ENCODE peak calls at places on chromosomes 16 and 17, in nine cellular contexts. One of them, this sample, is unnamed.
A peak's percentile ranks its signal among the peaks of the same experiment; 100 is the strongest.

GRCh38 chr17:50184057-50184456 is 17.4 kb downstream of the COL1A1 start:
- DNase-seq in pulmonary artery endothelial cell: no peak
- DNase-seq in OCI-LY7: no peak
- DNase-seq in neuronal stem cell: no peak
- DNase-seq in AG09309: no peak
- DNase-seq in activated CD4-positive, alpha-beta T cell treated with anti-CD3 and anti-CD28 coated beads, Interleukin-2, amount 10 ng/mL, durations not matched to agents 7 days and 5 days: no peak
- DNase-seq in caudate nucleus: no peak
- DNase-seq in hepatic stellate cell: no peak
- DNase-seq in GDM1: no peak
- DNase-seq in this sample: peak; percentile 70

GRCh38 chr17:1252203-1252608 is 18.0 kb upstream of the BHLHA9 start:
- DNase-seq in pulmonary artery endothelial cell: no peak
- DNase-seq in OCI-LY7: no peak
- DNase-seq in neuronal stem cell: no peak
- DNase-seq in AG09309: no peak
- DNase-seq in activated CD4-positive, alpha-beta T cell treated with anti-CD3 and anti-CD28 coated beads, Interleukin-2, amount 10 ng/mL, durations not matched to agents 7 days and 5 days: no peak
- DNase-seq in caudate nucleus: no peak
- DNase-seq in hepatic stellate cell: no peak
- DNase-seq in GDM1: no peak
- DNase-seq in this sample: no peak

GRCh38 chr16:86575754-86576557 is 2.4 kb upstream of the FOXL1 start:
- DNase-seq in pulmonary artery endothelial cell: peak; percentile 63
- DNase-seq in OCI-LY7: peak; percentile 63
- DNase-seq in neuronal stem cell: peak; percentile 89
- DNase-seq in AG09309: peak; percentile 84
- DNase-seq in activated CD4-positive, alpha-beta T cell treated with anti-CD3 and anti-CD28 coated beads, Interleukin-2, amount 10 ng/mL, durations not matched to agents 7 days and 5 days: peak; percentile 64
- DNase-seq in caudate nucleus: no peak
- DNase-seq in hepatic stellate cell: peak; percentile 94
- DNase-seq in GDM1: no peak
- DNase-seq in this sample: peak; percentile 98

GRCh38 chr17:41775394-41776226 is 10.9 kb downstream of the JUP start:
- DNase-seq in pulmonary artery endothelial cell: no peak
- DNase-seq in OCI-LY7: no peak
- DNase-seq in neuronal stem cell: peak; percentile 43
- DNase-seq in AG09309: no peak
- DNase-seq in activated CD4-positive, alpha-beta T cell treated with anti-CD3 and anti-CD28 coated beads, Interleukin-2, amount 10 ng/mL, durations not matched to agents 7 days and 5 days: no peak
- DNase-seq in caudate nucleus: peak; percentile 67
- DNase-seq in hepatic stellate cell: no peak
- DNase-seq in GDM1: no peak
- DNase-seq in this sample: peak; percentile 68

GRCh38 chr17:9408381-9408780 is 167.2 kb downstream of the STX8 start:
- DNase-seq in pulmonary artery endothelial cell: no peak
- DNase-seq in OCI-LY7: no peak
- DNase-seq in neuronal stem cell: no peak
- DNase-seq in AG09309: no peak
- DNase-seq in activated CD4-positive, alpha-beta T cell treated with anti-CD3 and anti-CD28 coated beads, Interleukin-2, amount 10 ng/mL, durations not matched to agents 7 days and 5 days: no peak
- DNase-seq in caudate nucleus: no peak
- DNase-seq in hepatic stellate cell: no peak
- DNase-seq in GDM1: no peak
- DNase-seq in this sample: no peak

GRCh38 chr16:759110-759910 is 1.2 kb upstream of the MSLN start:
- DNase-seq in pulmonary artery endothelial cell: no peak
- DNase-seq in OCI-LY7: no peak
- DNase-seq in neuronal stem cell: no peak
- DNase-seq in AG09309: no peak
- DNase-seq in activated CD4-positive, alpha-beta T cell treated with anti-CD3 and anti-CD28 coated beads, Interleukin-2, amount 10 ng/mL, durations not matched to agents 7 days and 5 days: no peak
- DNase-seq in caudate nucleus: no peak
- DNase-seq in hepatic stellate cell: no peak
- DNase-seq in GDM1: no peak
- DNase-seq in this sample: no peak

GRCh38 chr17:5584971-5585794 is 874 bp upstream of the NLRP1 start:
- DNase-seq in pulmonary artery endothelial cell: no peak
- DNase-seq in OCI-LY7: no peak
- DNase-seq in neuronal stem cell: no peak
- DNase-seq in AG09309: peak; percentile 75
- DNase-seq in activated CD4-positive, alpha-beta T cell treated with anti-CD3 and anti-CD28 coated beads, Interleukin-2, amount 10 ng/mL, durations not matched to agents 7 days and 5 days: no peak
- DNase-seq in caudate nucleus: no peak
- DNase-seq in hepatic stellate cell: peak; percentile 79
- DNase-seq in GDM1: peak; percentile 40
- DNase-seq in this sample: peak; percentile 23

GRCh38 chr16:21239646-21240045 is 6.1 kb downstream of the ANKS4B start:
- DNase-seq in pulmonary artery endothelial cell: no peak
- DNase-seq in OCI-LY7: no peak
- DNase-seq in neuronal stem cell: no peak
- DNase-seq in AG09309: no peak
- DNase-seq in activated CD4-positive, alpha-beta T cell treated with anti-CD3 and anti-CD28 coated beads, Interleukin-2, amount 10 ng/mL, durations not matched to agents 7 days and 5 days: no peak
- DNase-seq in caudate nucleus: no peak
- DNase-seq in hepatic stellate cell: no peak
- DNase-seq in GDM1: no peak
- DNase-seq in this sample: no peak

GRCh38 chr16:46954562-46954961 is 18.9 kb downstream of the DNAJA2 start:
- DNase-seq in pulmonary artery endothelial cell: no peak
- DNase-seq in OCI-LY7: no peak
- DNase-seq in neuronal stem cell: no peak
- DNase-seq in AG09309: no peak
- DNase-seq in activated CD4-positive, alpha-beta T cell treated with anti-CD3 and anti-CD28 coated beads, Interleukin-2, amount 10 ng/mL, durations not matched to agents 7 days and 5 days: no peak
- DNase-seq in caudate nucleus: no peak
- DNase-seq in hepatic stellate cell: no peak
- DNase-seq in GDM1: no peak
- DNase-seq in this sample: no peak

GRCh38 chr16:46658925-46659324 is 30.1 kb downstream of the VPS35 start:
- DNase-seq in pulmonary artery endothelial cell: no peak
- DNase-seq in OCI-LY7: peak; percentile 56
- DNase-seq in neuronal stem cell: no peak
- DNase-seq in AG09309: no peak
- DNase-seq in activated CD4-positive, alpha-beta T cell treated with anti-CD3 and anti-CD28 coated beads, Interleukin-2, amount 10 ng/mL, durations not matched to agents 7 days and 5 days: no peak
- DNase-seq in caudate nucleus: no peak
- DNase-seq in hepatic stellate cell: no peak
- DNase-seq in GDM1: peak; percentile 95
- DNase-seq in this sample: no peak

GRCh38 chr17:47762733-47763132 is 29.7 kb downstream of the TBX21 start:
- DNase-seq in pulmonary artery endothelial cell: no peak
- DNase-seq in OCI-LY7: no peak
- DNase-seq in neuronal stem cell: no peak
- DNase-seq in AG09309: no peak
- DNase-seq in activated CD4-positive, alpha-beta T cell treated with anti-CD3 and anti-CD28 coated beads, Interleukin-2, amount 10 ng/mL, durations not matched to agents 7 days and 5 days: no peak
- DNase-seq in caudate nucleus: no peak
- DNase-seq in hepatic stellate cell: no peak
- DNase-seq in GDM1: no peak
- DNase-seq in this sample: no peak

GRCh38 chr17:61809816-61810392 is 53.4 kb downstream of the BRIP1 start:
- DNase-seq in pulmonary artery endothelial cell: no peak
- DNase-seq in OCI-LY7: no peak
- DNase-seq in neuronal stem cell: no peak
- DNase-seq in AG09309: no peak
- DNase-seq in activated CD4-positive, alpha-beta T cell treated with anti-CD3 and anti-CD28 coated beads, Interleukin-2, amount 10 ng/mL, durations not matched to agents 7 days and 5 days: no peak
- DNase-seq in caudate nucleus: no peak
- DNase-seq in hepatic stellate cell: peak; percentile 8
- DNase-seq in GDM1: no peak
- DNase-seq in this sample: no peak

GRCh38 chr17:73820686-73821448 is 176.6 kb upstream of the SDK2 start:
- DNase-seq in pulmonary artery endothelial cell: no peak
- DNase-seq in OCI-LY7: peak; percentile 14
- DNase-seq in neuronal stem cell: peak; percentile 29
- DNase-seq in AG09309: no peak
- DNase-seq in activated CD4-positive, alpha-beta T cell treated with anti-CD3 and anti-CD28 coated beads, Interleukin-2, amount 10 ng/mL, durations not matched to agents 7 days and 5 days: no peak
- DNase-seq in caudate nucleus: no peak
- DNase-seq in hepatic stellate cell: no peak
- DNase-seq in GDM1: no peak
- DNase-seq in this sample: peak; percentile 88

GRCh38 chr16:21989141-21989540 is 11.8 kb downstream of the PDZD9 start:
- DNase-seq in pulmonary artery endothelial cell: no peak
- DNase-seq in OCI-LY7: no peak
- DNase-seq in neuronal stem cell: no peak
- DNase-seq in AG09309: peak; percentile 17
- DNase-seq in activated CD4-positive, alpha-beta T cell treated with anti-CD3 and anti-CD28 coated beads, Interleukin-2, amount 10 ng/mL, durations not matched to agents 7 days and 5 days: no peak
- DNase-seq in caudate nucleus: no peak
- DNase-seq in hepatic stellate cell: no peak
- DNase-seq in GDM1: no peak
- DNase-seq in this sample: no peak

GRCh38 chr16:89442990-89443726 is 47.2 kb downstream of the ANKRD11 start:
- DNase-seq in pulmonary artery endothelial cell: no peak
- DNase-seq in OCI-LY7: no peak
- DNase-seq in neuronal stem cell: no peak
- DNase-seq in AG09309: no peak
- DNase-seq in activated CD4-positive, alpha-beta T cell treated with anti-CD3 and anti-CD28 coated beads, Interleukin-2, amount 10 ng/mL, durations not matched to agents 7 days and 5 days: no peak
- DNase-seq in caudate nucleus: no peak
- DNase-seq in hepatic stellate cell: peak; percentile 78
- DNase-seq in GDM1: no peak
- DNase-seq in this sample: no peak

GRCh38 chr16:86598607-86599318 is 20.4 kb downstream of the FOXL1 start:
- DNase-seq in pulmonary artery endothelial cell: no peak
- DNase-seq in OCI-LY7: no peak
- DNase-seq in neuronal stem cell: no peak
- DNase-seq in AG09309: no peak
- DNase-seq in activated CD4-positive, alpha-beta T cell treated with anti-CD3 and anti-CD28 coated beads, Interleukin-2, amount 10 ng/mL, durations not matched to agents 7 days and 5 days: no peak
- DNase-seq in caudate nucleus: no peak
- DNase-seq in hepatic stellate cell: no peak
- DNase-seq in GDM1: no peak
- DNase-seq in this sample: no peak

GRCh38 chr17:20171741-20172377 is 162.7 kb downstream of the SPECC1 start:
- DNase-seq in pulmonary artery endothelial cell: no peak
- DNase-seq in OCI-LY7: no peak
- DNase-seq in neuronal stem cell: no peak
- DNase-seq in AG09309: no peak
- DNase-seq in activated CD4-positive, alpha-beta T cell treated with anti-CD3 and anti-CD28 coated beads, Interleukin-2, amount 10 ng/mL, durations not matched to agents 7 days and 5 days: no peak
- DNase-seq in caudate nucleus: no peak
- DNase-seq in hepatic stellate cell: no peak
- DNase-seq in GDM1: no peak
- DNase-seq in this sample: no peak

GRCh38 chr16:4176794-4177438 is 60.7 kb upstream of the ADCY9 start:
- DNase-seq in pulmonary artery endothelial cell: no peak
- DNase-seq in OCI-LY7: peak; percentile 8
- DNase-seq in neuronal stem cell: no peak
- DNase-seq in AG09309: no peak
- DNase-seq in activated CD4-positive, alpha-beta T cell treated with anti-CD3 and anti-CD28 coated beads, Interleukin-2, amount 10 ng/mL, durations not matched to agents 7 days and 5 days: no peak
- DNase-seq in caudate nucleus: peak; percentile 41
- DNase-seq in hepatic stellate cell: peak; percentile 79
- DNase-seq in GDM1: no peak
- DNase-seq in this sample: no peak

GRCh38 chr17:74599023-74599399 is 6.9 kb upstream of the CD300LD start:
- DNase-seq in pulmonary artery endothelial cell: no peak
- DNase-seq in OCI-LY7: no peak
- DNase-seq in neuronal stem cell: no peak
- DNase-seq in AG09309: no peak
- DNase-seq in activated CD4-positive, alpha-beta T cell treated with anti-CD3 and anti-CD28 coated beads, Interleukin-2, amount 10 ng/mL, durations not matched to agents 7 days and 5 days: no peak
- DNase-seq in caudate nucleus: no peak
- DNase-seq in hepatic stellate cell: no peak
- DNase-seq in GDM1: no peak
- DNase-seq in this sample: no peak

GRCh38 chr16:86806838-86807351 is 228.5 kb downstream of the FOXL1 start:
- DNase-seq in pulmonary artery endothelial cell: no peak
- DNase-seq in OCI-LY7: no peak
- DNase-seq in neuronal stem cell: no peak
- DNase-seq in AG09309: no peak
- DNase-seq in activated CD4-positive, alpha-beta T cell treated with anti-CD3 and anti-CD28 coated beads, Interleukin-2, amount 10 ng/mL, durations not matched to agents 7 days and 5 days: no peak
- DNase-seq in caudate nucleus: no peak
- DNase-seq in hepatic stellate cell: no peak
- DNase-seq in GDM1: no peak
- DNase-seq in this sample: peak; percentile 46

GRCh38 chr17:41338961-41339485 is 11.6 kb downstream of the KRT33A start:
- DNase-seq in pulmonary artery endothelial cell: no peak
- DNase-seq in OCI-LY7: no peak
- DNase-seq in neuronal stem cell: no peak
- DNase-seq in AG09309: no peak
- DNase-seq in activated CD4-positive, alpha-beta T cell treated with anti-CD3 and anti-CD28 coated beads, Interleukin-2, amount 10 ng/mL, durations not matched to agents 7 days and 5 days: peak; percentile 61
- DNase-seq in caudate nucleus: no peak
- DNase-seq in hepatic stellate cell: no peak
- DNase-seq in GDM1: no peak
- DNase-seq in this sample: no peak

GRCh38 chr16:22322741-22323140 is 25.5 kb downstream of the POLR3E start:
- DNase-seq in pulmonary artery endothelial cell: no peak
- DNase-seq in OCI-LY7: no peak
- DNase-seq in neuronal stem cell: no peak
- DNase-seq in AG09309: no peak
- DNase-seq in activated CD4-positive, alpha-beta T cell treated with anti-CD3 and anti-CD28 coated beads, Interleukin-2, amount 10 ng/mL, durations not matched to agents 7 days and 5 days: no peak
- DNase-seq in caudate nucleus: no peak
- DNase-seq in hepatic stellate cell: no peak
- DNase-seq in GDM1: no peak
- DNase-seq in this sample: no peak

GRCh38 chr16:87850009-87851006 is 19.0 kb downstream of the SLC7A5 start:
- DNase-seq in pulmonary artery endothelial cell: no peak
- DNase-seq in OCI-LY7: peak; percentile 81
- DNase-seq in neuronal stem cell: peak; percentile 65
- DNase-seq in AG09309: no peak
- DNase-seq in activated CD4-positive, alpha-beta T cell treated with anti-CD3 and anti-CD28 coated beads, Interleukin-2, amount 10 ng/mL, durations not matched to agents 7 days and 5 days: peak; percentile 84
- DNase-seq in caudate nucleus: peak; percentile 21
- DNase-seq in hepatic stellate cell: peak; percentile 84
- DNase-seq in GDM1: no peak
- DNase-seq in this sample: peak; percentile 82

GRCh38 chr17:45672301-45672700 is 111.8 kb upstream of the CRHR1 start:
- DNase-seq in pulmonary artery endothelial cell: no peak
- DNase-seq in OCI-LY7: no peak
- DNase-seq in neuronal stem cell: no peak
- DNase-seq in AG09309: no peak
- DNase-seq in activated CD4-positive, alpha-beta T cell treated with anti-CD3 and anti-CD28 coated beads, Interleukin-2, amount 10 ng/mL, durations not matched to agents 7 days and 5 days: no peak
- DNase-seq in caudate nucleus: no peak
- DNase-seq in hepatic stellate cell: no peak
- DNase-seq in GDM1: no peak
- DNase-seq in this sample: peak; percentile 25

GRCh38 chr16:77353587-77354263 is 81.1 kb downstream of the ADAMTS18 start:
- DNase-seq in pulmonary artery endothelial cell: no peak
- DNase-seq in OCI-LY7: no peak
- DNase-seq in neuronal stem cell: no peak
- DNase-seq in AG09309: no peak
- DNase-seq in activated CD4-positive, alpha-beta T cell treated with anti-CD3 and anti-CD28 coated beads, Interleukin-2, amount 10 ng/mL, durations not matched to agents 7 days and 5 days: no peak
- DNase-seq in caudate nucleus: no peak
- DNase-seq in hepatic stellate cell: no peak
- DNase-seq in GDM1: no peak
- DNase-seq in this sample: no peak

GRCh38 chr16:25051446-25052160 is 36.4 kb upstream of the ARHGAP17 start:
- DNase-seq in pulmonary artery endothelial cell: no peak
- DNase-seq in OCI-LY7: no peak
- DNase-seq in neuronal stem cell: no peak
- DNase-seq in AG09309: no peak
- DNase-seq in activated CD4-positive, alpha-beta T cell treated with anti-CD3 and anti-CD28 coated beads, Interleukin-2, amount 10 ng/mL, durations not matched to agents 7 days and 5 days: peak; percentile 12
- DNase-seq in caudate nucleus: no peak
- DNase-seq in hepatic stellate cell: no peak
- DNase-seq in GDM1: no peak
- DNase-seq in this sample: no peak

GRCh38 chr17:56358651-56359050 is 205.4 kb downstream of the ANKFN1 start:
- DNase-seq in pulmonary artery endothelial cell: no peak
- DNase-seq in OCI-LY7: no peak
- DNase-seq in neuronal stem cell: no peak
- DNase-seq in AG09309: no peak
- DNase-seq in activated CD4-positive, alpha-beta T cell treated with anti-CD3 and anti-CD28 coated beads, Interleukin-2, amount 10 ng/mL, durations not matched to agents 7 days and 5 days: no peak
- DNase-seq in caudate nucleus: no peak
- DNase-seq in hepatic stellate cell: no peak
- DNase-seq in GDM1: no peak
- DNase-seq in this sample: no peak

GRCh38 chr17:15453782-15454181 is 13.6 kb downstream of the CDRT4 start:
- DNase-seq in pulmonary artery endothelial cell: no peak
- DNase-seq in OCI-LY7: no peak
- DNase-seq in neuronal stem cell: no peak
- DNase-seq in AG09309: no peak
- DNase-seq in activated CD4-positive, alpha-beta T cell treated with anti-CD3 and anti-CD28 coated beads, Interleukin-2, amount 10 ng/mL, durations not matched to agents 7 days and 5 days: no peak
- DNase-seq in caudate nucleus: peak; percentile 35
- DNase-seq in hepatic stellate cell: no peak
- DNase-seq in GDM1: no peak
- DNase-seq in this sample: no peak

GRCh38 chr17:63826468-63827001 is 696 bp upstream of the PSMC5 start:
- DNase-seq in pulmonary artery endothelial cell: no peak
- DNase-seq in OCI-LY7: peak; percentile 18
- DNase-seq in neuronal stem cell: no peak
- DNase-seq in AG09309: no peak
- DNase-seq in activated CD4-positive, alpha-beta T cell treated with anti-CD3 and anti-CD28 coated beads, Interleukin-2, amount 10 ng/mL, durations not matched to agents 7 days and 5 days: no peak
- DNase-seq in caudate nucleus: no peak
- DNase-seq in hepatic stellate cell: peak; percentile 21
- DNase-seq in GDM1: no peak
- DNase-seq in this sample: peak; percentile 56